ENCODE peak calls at places on chromosomes 7 and 10, in five cellular contexts. Q is neuronal stem cell, E is tibial nerve, F is suprapubic skin, S is adrenal gland. G is an unnamed sample.

GRCh38 chr7:25173184-25173583 is 48.1 kb upstream of the CYCS start:
- DNase-seq in F (no peak), E (no peak), S (no peak), Q (no peak), G (no peak)

GRCh38 chr10:3427846-3428442 is 255.4 kb upstream of the PITRM1 start:
- DNase-seq in S (no peak), Q (no peak), F (no peak), E (peak; percentile 26), G (no peak)

GRCh38 chr10:83343676-83344075 is 795.6 kb upstream of the GHITM start:
- DNase-seq in S (no peak), Q (no peak), F (no peak), E (no peak), G (no peak)

GRCh38 chr7:8365499-8366110 is 67.8 kb upstream of the NXPH1 start:
- DNase-seq in S (no peak), E (no peak), F (no peak), Q (peak; percentile 20), G (no peak)

GRCh38 chr10:30999084-30999712 is 32.5 kb downstream of the ZNF438 start:
- DNase-seq in Q (no peak), F (no peak), S (peak; percentile 38), E (no peak), G (no peak)

GRCh38 chr10:91017202-91017601 is 96.3 kb upstream of the ANKRD1 start:
- DNase-seq in E (no peak), F (no peak), S (no peak), Q (no peak), G (no peak)

GRCh38 chr10:80191589-80192270 is 13.6 kb downstream of the ANXA11 start:
- DNase-seq in Q (no peak), S (no peak), F (peak; percentile 72), E (no peak), G (no peak)

GRCh38 chr10:124179308-124180043 is 86.1 kb upstream of the CHST15 start:
- DNase-seq in F (no peak), Q (no peak), S (no peak), E (no peak), G (no peak)

GRCh38 chr7:142788303-142789286 is 17.8 kb downstream of the PRSS2 start:
- DNase-seq in E (no peak), F (no peak), Q (no peak), S (no peak), G (no peak)

GRCh38 chr10:11035318-11035920 is 17.7 kb downstream of the CELF2 start:
- DNase-seq in S (peak; percentile 52), Q (no peak), E (no peak), F (no peak), G (no peak)

GRCh38 chr10:43294241-43294658 is 27.4 kb upstream of the RASGEF1A start:
- DNase-seq in Q (no peak), F (peak; percentile 66), S (no peak), E (no peak), G (no peak)

GRCh38 chr7:36777062-36777461 is 52.8 kb upstream of the AOAH start:
- DNase-seq in S (no peak), E (no peak), F (no peak), Q (no peak), G (no peak)

GRCh38 chr7:103573479-103574058 is 127.6 kb upstream of the SLC26A5 start:
- DNase-seq in E (no peak), F (no peak), Q (peak; percentile 39), S (no peak), G (no peak)

GRCh38 chr10:32971536-32972091 is 13.6 kb upstream of the ITGB1 start:
- DNase-seq in E (no peak), S (no peak), F (no peak), Q (no peak), G (no peak)

GRCh38 chr7:87506243-87507180 is 31.0 kb upstream of the ABCB4 start:
- DNase-seq in Q (no peak), E (no peak), F (no peak), S (no peak), G (no peak)

GRCh38 chr10:18582803-18583202 is 68.6 kb downstream of the NSUN6 start:
- DNase-seq in F (no peak), E (no peak), S (no peak), Q (no peak), G (no peak)

GRCh38 chr7:91181949-91182348 is 82.3 kb upstream of the FZD1 start:
- DNase-seq in E (no peak), S (no peak), Q (no peak), F (no peak), G (no peak)

GRCh38 chr10:51399840-51400239 is 299.6 kb downstream of the CSTF2T start:
- DNase-seq in F (no peak), S (no peak), Q (no peak), E (no peak), G (no peak)

GRCh38 chr10:18401416-18402195 is 249.8 kb downstream of the NSUN6 start:
- DNase-seq in E (no peak), Q (no peak), S (no peak), F (no peak), G (no peak)

GRCh38 chr10:104081998-104082397 is 3.7 kb downstream of the COL17A1 start:
- DNase-seq in E (no peak), S (no peak), Q (no peak), F (no peak), G (no peak)
- H3K4me3 ChIP-seq in E (no peak overlapping the region), S (no peak overlapping the region), Q (no peak overlapping the region), F (peak overlapping the region; percentile 39), G (no peak overlapping the region)

GRCh38 chr10:37865264-37865663 is 7.9 kb upstream of the ZNF248 start:
- DNase-seq in E (no peak), F (no peak), S (no peak), Q (no peak), G (no peak)

GRCh38 chr10:37856881-37857286 is 526 bp downstream of the ZNF248 start:
- DNase-seq in E (no peak), F (no peak), Q (no peak), S (peak; percentile 57), G (no peak)

GRCh38 chr10:37855691-37856090 is 1.7 kb downstream of the ZNF248 start:
- DNase-seq in F (no peak), Q (no peak), E (no peak), S (no peak), G (no peak)

GRCh38 chr10:37857287-37858211 is at the start of gene ZNF248:
- DNase-seq in S (peak; percentile 98), Q (peak; percentile 91), E (peak; percentile 91), F (peak; percentile 98), G (peak; percentile 94)

GRCh38 chr10:37860494-37861190 is 3.2 kb upstream of the ZNF248 start:
- DNase-seq in F (no peak), E (no peak), Q (no peak), S (no peak), G (no peak)
- H3K9me3 ChIP-seq in F (no peaks in the 10 kb centered on the region), E (no peaks in the 10 kb centered on the region), Q (no peaks in the 10 kb centered on the region), S (no peaks in the 10 kb centered on the region), G (no peaks in the 10 kb centered on the region)

GRCh38 chr7:55776196-55776595 is 86.4 kb downstream of the SEPTIN14 start:
- DNase-seq in F (peak; percentile 55), S (no peak), Q (no peak), E (no peak), G (no peak)
- H3K4me3 ChIP-seq in F (no peak overlapping the region), S (no peak overlapping the region), Q (no peak overlapping the region), E (no peak overlapping the region), G (no peak overlapping the region)

GRCh38 chr7:153641202-153641601 is 411.0 kb upstream of the DPP6 start:
- DNase-seq in E (no peak), F (no peak), Q (no peak), S (peak; percentile 15), G (peak; percentile 34)

GRCh38 chr7:153638821-153639435 is 413.3 kb upstream of the DPP6 start:
- DNase-seq in Q (no peak), F (no peak), E (no peak), S (no peak), G (no peak)

GRCh38 chr7:153642989-153643388 is 409.2 kb upstream of the DPP6 start:
- DNase-seq in S (no peak), F (no peak), Q (no peak), E (no peak), G (no peak)

GRCh38 chr7:153640586-153640985 is 411.6 kb upstream of the DPP6 start:
- DNase-seq in F (no peak), E (no peak), S (no peak), Q (no peak), G (no peak)
- H3K9me3 ChIP-seq in F (peaks cover 15% of the 10 kb centered on the region), E (no peaks in the 10 kb centered on the region), S (no peaks in the 10 kb centered on the region), Q (no peaks in the 10 kb centered on the region), G (peaks cover 8% of the 10 kb centered on the region)

DNA sequence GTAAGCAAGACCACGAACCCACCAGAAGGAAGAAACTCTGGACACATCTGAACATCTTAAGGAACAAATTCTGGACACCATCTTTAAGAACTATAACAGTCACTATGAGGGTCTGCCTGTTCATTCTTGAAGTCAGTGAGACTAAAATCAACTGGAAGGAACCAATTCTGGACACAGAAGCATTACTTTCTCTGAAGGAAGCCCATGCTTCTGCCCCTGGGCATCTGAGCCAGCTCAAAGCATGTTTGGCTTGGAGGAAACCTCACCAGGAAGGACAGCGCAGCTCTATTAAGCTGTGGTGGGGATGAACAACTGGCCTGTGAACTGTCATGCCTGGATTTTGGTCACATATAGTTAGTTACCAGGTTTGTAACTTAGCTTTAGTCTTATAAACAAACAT is 132.4 kb upstream of the GDF10 start:
- DNase-seq in E (no peak), Q (no peak), F (no peak), S (no peak), G (no peak)
- H3K4me3 ChIP-seq in E (no peak overlapping the region), Q (no peak overlapping the region), F (no peak overlapping the region), S (no peak overlapping the region), G (no peak overlapping the region)

GRCh38 chr7:158020706-158021095 is 566.9 kb downstream of the PTPRN2 start:
- DNase-seq in S (no peak), F (no peak), Q (no peak), E (no peak), G (no peak)

GRCh38 chr7:158022601-158023000 is 565.0 kb downstream of the PTPRN2 start:
- DNase-seq in E (no peak), S (no peak), F (peak; percentile 49), Q (no peak), G (no peak)

GRCh38 chr7:158023157-158023556 is 564.5 kb downstream of the PTPRN2 start:
- DNase-seq in E (no peak), S (no peak), Q (no peak), F (peak; percentile 31), G (no peak)

GRCh38 chr7:158019726-158020705 is 567.6 kb downstream of the PTPRN2 start:
- DNase-seq in F (peak; percentile 80), E (no peak), Q (no peak), S (no peak), G (no peak)

GRCh38 chr7:158021836-158022235 is 565.8 kb downstream of the PTPRN2 start:
- DNase-seq in F (peak; percentile 38), S (no peak), E (no peak), Q (no peak), G (no peak)
- H3K9me3 ChIP-seq in F (no peaks in the 10 kb centered on the region), S (no peaks in the 10 kb centered on the region), E (no peaks in the 10 kb centered on the region), Q (no peaks in the 10 kb centered on the region), G (no peaks in the 10 kb centered on the region)